ENCODE peak calls at places on chromosome 15, in six cellular contexts. C, E, V, Y, Z and W are unnamed samples.

GRCh38 chr15:61069369-61070075 is 159.6 kb downstream of the RORA start:
- DNase-seq in C (no peak), E (no peak), V (no peak), Y (no peak), Z (no peak), W (no peak)

GRCh38 chr15:54500330-54500729 is 522.1 kb downstream of the UNC13C start:
- DNase-seq in C (no peak), E (no peak), V (no peak), Y (no peak), Z (no peak), W (no peak)

GRCh38 chr15:101025896-101026631 is 106.9 kb downstream of the LRRK1 start:
- DNase-seq in C (no peak), E (no peak), V (no peak), Y (peak), Z (no peak), W (no peak)

GRCh38 chr15:101091080-101092017 is 160.5 kb downstream of the CHSY1 start:
- DNase-seq in C (no peak), E (no peak), V (peak), Y (no peak), Z (no peak), W (no peak)

GRCh38 chr15:69225355-69226027 is 65.1 kb downstream of the GLCE start:
- DNase-seq in C (no peak), E (no peak), V (peak), Y (no peak), Z (no peak), W (no peak)

GRCh38 chr15:74302821-74303359 is 64.6 kb downstream of the CYP11A1 start:
- DNase-seq in C (peak), E (no peak), V (peak), Y (peak), Z (peak), W (peak)

GRCh38 chr15:78726870-78727551 is 84.3 kb downstream of the ADAMTS7 start:
- DNase-seq in C (peak), E (no peak), V (peak), Y (peak), Z (no peak), W (no peak)

GRCh38 chr15:66483131-66483566 is 14.4 kb downstream of the SNAPC5 start:
- DNase-seq in C (peak), E (no peak), V (no peak), Y (no peak), Z (no peak), W (no peak)

GRCh38 chr15:76432604-76433003 is 96.0 kb downstream of the ISL2 start:
- DNase-seq in C (no peak), E (no peak), V (no peak), Y (no peak), Z (no peak), W (no peak)

GRCh38 chr15:52440414-52440813 is 88.3 kb downstream of the MYO5A start:
- DNase-seq in C (no peak), E (no peak), V (peak), Y (no peak), Z (no peak), W (no peak)

GRCh38 chr15:25734680-25735355 is 128.3 kb downstream of the ATP10A start:
- DNase-seq in C (no peak), E (no peak), V (no peak), Y (no peak), Z (no peak), W (no peak)

GRCh38 chr15:52281085-52282035 is 14.2 kb downstream of the MYO5C start:
- DNase-seq in C (no peak), E (no peak), V (peak), Y (no peak), Z (no peak), W (no peak)

DNA sequence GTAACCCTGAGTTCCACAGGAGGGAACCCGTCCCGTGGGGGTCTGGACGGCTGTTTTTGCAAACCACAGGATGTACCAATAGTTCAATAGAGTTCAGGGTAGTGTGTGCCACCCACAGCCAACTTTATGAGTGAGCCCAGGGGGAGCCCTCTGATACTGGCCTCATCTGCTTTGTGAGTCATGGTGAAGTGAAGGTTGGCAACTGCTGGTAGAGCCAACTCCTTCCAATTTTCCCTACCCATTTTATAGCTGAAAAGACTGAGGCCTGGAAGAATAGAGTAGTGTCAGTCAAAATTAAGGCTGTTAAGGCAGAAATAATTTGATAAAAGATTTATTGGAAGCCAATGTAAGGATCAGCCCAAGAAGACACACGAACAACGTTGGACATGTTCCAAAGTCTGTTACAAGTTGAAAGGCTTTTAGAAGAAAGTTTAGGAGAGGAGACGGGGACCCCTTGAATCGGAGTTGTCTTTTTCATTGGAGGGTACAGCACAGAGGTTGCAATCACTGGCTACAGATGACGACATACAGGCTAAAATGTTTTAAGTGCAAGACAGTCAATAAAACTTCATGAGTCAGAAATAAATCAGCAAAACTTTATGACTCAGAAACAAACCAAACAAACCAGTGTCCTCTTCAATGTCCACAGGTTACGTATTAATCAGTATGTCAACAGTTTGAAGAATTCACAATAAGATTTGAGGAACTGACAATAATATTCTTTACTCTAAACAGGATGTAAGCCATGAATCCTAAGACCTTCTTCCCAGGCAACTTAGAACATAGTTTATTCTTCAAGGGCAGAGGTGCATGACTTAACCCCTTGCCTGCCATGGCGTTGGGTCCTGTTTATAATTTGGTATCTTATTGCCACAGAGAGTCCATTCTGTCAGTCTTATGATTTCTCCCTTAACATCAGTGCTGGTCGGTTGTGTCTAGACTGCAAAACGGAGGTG is 62.9 kb upstream of the NR2E3 start:
- DNase-seq in C (no peak), E (no peak), V (peak), Y (no peak), Z (no peak), W (no peak)
- TF ChIP-seq POLR2AphosphoS5 in C (no peak), E (no peak), V (no peak), Y (no peak), Z (no peak), W (no peak)

GRCh38 chr15:72934921-72935320 is 117.3 kb upstream of the NEO1 start:
- DNase-seq in C (no peak), E (no peak), V (no peak), Y (no peak), Z (no peak), W (no peak)
- TF ChIP-seq TAF1 in C (no peak), E (no peak), V (no peak), Y (no peak), Z (no peak), W (no peak)

GRCh38 chr15:72118400-72118978 is at the start of gene SENP8:
- DNase-seq in C (peak), E (no peak), V (no peak), Y (no peak), Z (peak), W (peak)
- TF ChIP-seq POLR2A in C (peak), E (peak), V (peak), Y (peak), Z (peak), W (peak)

GRCh38 chr15:58903232-58903631 is 30.2 kb downstream of the SLTM start:
- DNase-seq in C (no peak), E (no peak), V (no peak), Y (no peak), Z (no peak), W (no peak)

GRCh38 chr15:58900628-58901027 is 32.9 kb downstream of the SLTM start:
- DNase-seq in C (no peak), E (no peak), V (no peak), Y (no peak), Z (no peak), W (no peak)

GRCh38 chr15:58898150-58898680 is 35.3 kb downstream of the SLTM start:
- DNase-seq in C (no peak), E (no peak), V (no peak), Y (no peak), Z (no peak), W (no peak)
- TF ChIP-seq POLR2AphosphoS5 in C (no peak), E (no peak), V (no peak), Y (no peak), Z (no peak), W (no peak)

GRCh38 chr15:34794590-34795206 is 651 bp downstream of the ACTC1 start:
- DNase-seq in C (no peak), E (no peak), V (no peak), Y (no peak), Z (peak), W (no peak)

GRCh38 chr15:34791701-34792100 is 3.6 kb downstream of the ACTC1 start:
- DNase-seq in C (no peak), E (no peak), V (no peak), Y (no peak), Z (no peak), W (no peak)

GRCh38 chr15:34795267-34796081 is at the start of gene ACTC1:
- DNase-seq in C (peak), E (no peak), V (no peak), Y (peak), Z (peak), W (no peak)

GRCh38 chr15:34793901-34794300 is 1.4 kb downstream of the ACTC1 start:
- DNase-seq in C (no peak), E (no peak), V (no peak), Y (no peak), Z (no peak), W (no peak)

GRCh38 chr15:34793071-34793470 is 2.3 kb downstream of the ACTC1 start:
- DNase-seq in C (no peak), E (no peak), V (no peak), Y (no peak), Z (no peak), W (no peak)
- TF ChIP-seq TAF1 in C (no peak), E (no peak), V (no peak), Y (no peak), Z (no peak), W (no peak)

GRCh38 chr15:89231832-89232231 is 10.5 kb upstream of the RLBP1 start:
- DNase-seq in C (no peak), E (no peak), V (no peak), Y (no peak), Z (no peak), W (no peak)
- TF ChIP-seq POLR2A in C (no peak), E (no peak), V (no peak), Y (no peak), Z (no peak), W (no peak)

GRCh38 chr15:48891229-48891765 is 13.4 kb downstream of the EID1 start:
- DNase-seq in C (no peak), E (no peak), V (no peak), Y (no peak), Z (no peak), W (no peak)

GRCh38 chr15:48890375-48890972 is 12.5 kb downstream of the EID1 start:
- DNase-seq in C (no peak), E (no peak), V (no peak), Y (no peak), Z (no peak), W (no peak)

GRCh38 chr15:48888209-48888608 is 10.3 kb downstream of the EID1 start:
- DNase-seq in C (no peak), E (no peak), V (no peak), Y (no peak), Z (no peak), W (no peak)

GRCh38 chr15:48888836-48889235 is 10.9 kb downstream of the EID1 start:
- DNase-seq in C (no peak), E (no peak), V (no peak), Y (no peak), Z (no peak), W (no peak)

GRCh38 chr15:48889925-48890324 is 12.0 kb downstream of the EID1 start:
- DNase-seq in C (no peak), E (no peak), V (no peak), Y (no peak), Z (no peak), W (no peak)
- TF ChIP-seq POLR2AphosphoS5 in C (no peak), E (no peak), V (no peak), Y (no peak), Z (no peak), W (no peak)

GRCh38 chr15:63223463-63223862 is 34.1 kb downstream of the RAB8B start:
- DNase-seq in C (no peak), E (no peak), V (no peak), Y (no peak), Z (no peak), W (no peak)

GRCh38 chr15:63218114-63218808 is 28.9 kb downstream of the RAB8B start:
- DNase-seq in C (no peak), E (no peak), V (peak), Y (no peak), Z (no peak), W (no peak)

GRCh38 chr15:63221346-63221745 is 31.9 kb downstream of the RAB8B start:
- DNase-seq in C (no peak), E (no peak), V (no peak), Y (no peak), Z (no peak), W (no peak)

DNA sequence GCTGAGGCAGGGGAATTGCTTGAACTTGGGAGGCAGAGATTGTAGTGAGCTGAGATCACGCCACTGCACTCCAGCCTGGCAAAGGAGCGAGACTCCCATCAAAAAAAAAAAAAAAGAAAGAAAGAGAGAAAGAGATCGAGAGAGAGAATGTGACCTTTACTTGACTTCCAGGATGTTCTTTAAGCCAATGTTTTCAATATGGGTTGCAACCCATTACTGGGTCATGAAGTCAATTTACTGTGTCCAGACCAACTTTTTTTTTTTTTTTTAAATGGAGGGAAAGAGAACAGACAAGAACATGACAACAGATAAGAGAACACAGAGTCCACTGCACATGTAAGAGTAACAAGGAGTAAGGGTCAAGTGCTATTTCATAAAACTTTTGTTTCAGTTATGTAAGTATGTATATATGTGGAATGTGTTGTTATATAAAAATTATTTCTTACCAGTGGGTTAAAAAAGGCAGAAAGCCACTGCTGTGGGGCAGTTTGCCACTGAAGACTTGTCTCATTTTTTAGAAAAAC is 29.9 kb downstream of the RAB8B start:
- DNase-seq in C (no peak), E (no peak), V (no peak), Y (no peak), Z (no peak), W (no peak)
- TF ChIP-seq TAF1 in C (no peak), E (no peak), V (no peak), Y (no peak), Z (no peak), W (no peak)